ENCODE peak calls at places on chromosomes 6 and 20, in eight cellular contexts. One of them, this sample, is unnamed.

GRCh38 chr6:31116661-31117385 is 2.2 kb downstream of the PSORS1C1 start:
- DNase-seq in GM23248: peak
- DNase-seq in left cardiac atrium: peak
- DNase-seq in germinal center: no peak
- DNase-seq in endothelial cell: no peak
- DNase-seq in stimulated activated CD4-positive, alpha-beta T cell treated with anti-CD3 and anti-CD28 coated beads, Interleukin-1b, Interleukin-23, amount 100 ng/mL, for 4 hours: no peak
- DNase-seq in left ventricle myocardium superior: peak
- DNase-seq in GM12892: no peak
- DNase-seq in this sample: no peak

GRCh38 chr20:52201395-52201794 is 9.8 kb upstream of the ZFP64 start:
- DNase-seq in left ventricle myocardium superior: no peak
- DNase-seq in endothelial cell: no peak
- DNase-seq in left cardiac atrium: no peak
- DNase-seq in GM12892: no peak
- DNase-seq in GM23248: no peak
- DNase-seq in germinal center: no peak
- DNase-seq in stimulated activated CD4-positive, alpha-beta T cell treated with anti-CD3 and anti-CD28 coated beads, Interleukin-1b, Interleukin-23, amount 100 ng/mL, for 4 hours: no peak
- DNase-seq in this sample: no peak

GRCh38 chr20:57244627-57245214 is 21.7 kb downstream of the BMP7 start:
- DNase-seq in endothelial cell: no peak
- DNase-seq in germinal center: no peak
- DNase-seq in left ventricle myocardium superior: no peak
- DNase-seq in GM23248: no peak
- DNase-seq in stimulated activated CD4-positive, alpha-beta T cell treated with anti-CD3 and anti-CD28 coated beads, Interleukin-1b, Interleukin-23, amount 100 ng/mL, for 4 hours: no peak
- DNase-seq in left cardiac atrium: no peak
- DNase-seq in GM12892: no peak
- DNase-seq in this sample: no peak

GRCh38 chr6:74320715-74321114 is 624.7 kb downstream of the CD109 start:
- DNase-seq in stimulated activated CD4-positive, alpha-beta T cell treated with anti-CD3 and anti-CD28 coated beads, Interleukin-1b, Interleukin-23, amount 100 ng/mL, for 4 hours: no peak
- DNase-seq in endothelial cell: no peak
- DNase-seq in GM12892: no peak
- DNase-seq in left cardiac atrium: no peak
- DNase-seq in GM23248: no peak
- DNase-seq in left ventricle myocardium superior: no peak
- DNase-seq in germinal center: no peak
- DNase-seq in this sample: no peak

GRCh38 chr6:70706491-70707123 is 38.9 kb downstream of the SMAP1 start:
- DNase-seq in GM12892: no peak
- DNase-seq in left ventricle myocardium superior: no peak
- DNase-seq in GM23248: peak
- DNase-seq in left cardiac atrium: no peak
- DNase-seq in germinal center: peak
- DNase-seq in endothelial cell: peak
- DNase-seq in stimulated activated CD4-positive, alpha-beta T cell treated with anti-CD3 and anti-CD28 coated beads, Interleukin-1b, Interleukin-23, amount 100 ng/mL, for 4 hours: peak
- DNase-seq in this sample: no peak

GRCh38 chr6:134217516-134218140 is 100.3 kb downstream of the SGK1 start:
- DNase-seq in GM12892: no peak
- DNase-seq in stimulated activated CD4-positive, alpha-beta T cell treated with anti-CD3 and anti-CD28 coated beads, Interleukin-1b, Interleukin-23, amount 100 ng/mL, for 4 hours: no peak
- DNase-seq in endothelial cell: no peak
- DNase-seq in germinal center: no peak
- DNase-seq in left ventricle myocardium superior: no peak
- DNase-seq in GM23248: peak
- DNase-seq in left cardiac atrium: no peak
- DNase-seq in this sample: no peak

GRCh38 chr6:148240463-148240845 is 102.2 kb upstream of the SASH1 start:
- DNase-seq in germinal center: no peak
- DNase-seq in GM12892: no peak
- DNase-seq in left cardiac atrium: peak
- DNase-seq in stimulated activated CD4-positive, alpha-beta T cell treated with anti-CD3 and anti-CD28 coated beads, Interleukin-1b, Interleukin-23, amount 100 ng/mL, for 4 hours: no peak
- DNase-seq in left ventricle myocardium superior: peak
- DNase-seq in GM23248: peak
- DNase-seq in endothelial cell: no peak
- DNase-seq in this sample: no peak

GRCh38 chr6:41578714-41579610 is 32.8 kb downstream of the FOXP4 start:
- DNase-seq in endothelial cell: peak
- DNase-seq in stimulated activated CD4-positive, alpha-beta T cell treated with anti-CD3 and anti-CD28 coated beads, Interleukin-1b, Interleukin-23, amount 100 ng/mL, for 4 hours: no peak
- DNase-seq in GM23248: no peak
- DNase-seq in left ventricle myocardium superior: no peak
- DNase-seq in GM12892: no peak
- DNase-seq in left cardiac atrium: no peak
- DNase-seq in germinal center: no peak
- DNase-seq in this sample: no peak

GRCh38 chr6:30888472-30889137 is 4.3 kb downstream of the DDR1 start:
- DNase-seq in left ventricle myocardium superior: no peak
- DNase-seq in left cardiac atrium: no peak
- DNase-seq in GM12892: no peak
- DNase-seq in endothelial cell: no peak
- DNase-seq in GM23248: peak
- DNase-seq in stimulated activated CD4-positive, alpha-beta T cell treated with anti-CD3 and anti-CD28 coated beads, Interleukin-1b, Interleukin-23, amount 100 ng/mL, for 4 hours: no peak
- DNase-seq in germinal center: no peak
- DNase-seq in this sample: no peak

This sample was measured in lower lobe of right lung.